ENCODE peak calls at places on chromosomes 6 and 20, in ten cellular contexts. One of them, this sample, is unnamed.

GRCh38 chr6:85754894-85755293 is 112.2 kb upstream of the SYNCRIP start:
- DNase-seq in upper lobe of right lung: no peak
- DNase-seq in heart right ventricle: no peak
- DNase-seq in spleen: no peak
- DNase-seq in gastrocnemius medialis: no peak
- DNase-seq in neural progenitor cell: no peak
- DNase-seq in ascending aorta: no peak
- DNase-seq in lower lobe of right lung: no peak
- DNase-seq in body of pancreas: no peak
- DNase-seq in endodermal cell: no peak
- DNase-seq in this sample: no peak

GRCh38 chr6:27183082-27183832 is 64.2 kb upstream of the PRSS16 start:
- DNase-seq in upper lobe of right lung: no peak
- DNase-seq in heart right ventricle: no peak
- DNase-seq in spleen: no peak
- DNase-seq in gastrocnemius medialis: no peak
- DNase-seq in neural progenitor cell: no peak
- DNase-seq in ascending aorta: no peak
- DNase-seq in lower lobe of right lung: no peak
- DNase-seq in body of pancreas: no peak
- DNase-seq in endodermal cell: no peak
- DNase-seq in this sample: no peak

GRCh38 chr6:1864496-1864895 is 254.8 kb downstream of the FOXC1 start:
- DNase-seq in upper lobe of right lung: no peak
- DNase-seq in heart right ventricle: no peak
- DNase-seq in spleen: no peak
- DNase-seq in gastrocnemius medialis: no peak
- DNase-seq in neural progenitor cell: peak; percentile 55
- DNase-seq in ascending aorta: no peak
- DNase-seq in lower lobe of right lung: no peak
- DNase-seq in body of pancreas: no peak
- DNase-seq in endodermal cell: no peak
- DNase-seq in this sample: no peak

GRCh38 chr20:36238760-36239159 is 2.5 kb downstream of the AAR2 start:
- DNase-seq in upper lobe of right lung: no peak
- DNase-seq in heart right ventricle: no peak
- DNase-seq in spleen: no peak
- DNase-seq in gastrocnemius medialis: no peak
- DNase-seq in neural progenitor cell: no peak
- DNase-seq in ascending aorta: no peak
- DNase-seq in lower lobe of right lung: no peak
- DNase-seq in body of pancreas: no peak
- DNase-seq in endodermal cell: no peak
- DNase-seq in this sample: no peak

GRCh38 chr20:3231116-3231515 is 7.9 kb downstream of the SLC4A11 start:
- DNase-seq in upper lobe of right lung: no peak
- DNase-seq in heart right ventricle: no peak
- DNase-seq in spleen: peak; percentile 59
- DNase-seq in gastrocnemius medialis: no peak
- DNase-seq in neural progenitor cell: no peak
- DNase-seq in ascending aorta: no peak
- DNase-seq in lower lobe of right lung: no peak
- DNase-seq in body of pancreas: no peak
- DNase-seq in endodermal cell: no peak
- DNase-seq in this sample: no peak

GRCh38 chr20:37358366-37359150 is 12.6 kb downstream of the SRC start:
- DNase-seq in upper lobe of right lung: peak; percentile 71
- DNase-seq in heart right ventricle: no peak
- DNase-seq in spleen: peak; percentile 70
- DNase-seq in gastrocnemius medialis: no peak
- DNase-seq in neural progenitor cell: no peak
- DNase-seq in ascending aorta: no peak
- DNase-seq in lower lobe of right lung: no peak
- DNase-seq in body of pancreas: no peak
- DNase-seq in endodermal cell: peak; percentile 50
- DNase-seq in this sample: peak; percentile 54

GRCh38 chr6:49637333-49637698 is 677 bp upstream of the RHAG start:
- DNase-seq in upper lobe of right lung: no peak
- DNase-seq in heart right ventricle: no peak
- DNase-seq in spleen: no peak
- DNase-seq in gastrocnemius medialis: no peak
- DNase-seq in neural progenitor cell: no peak
- DNase-seq in ascending aorta: no peak
- DNase-seq in lower lobe of right lung: no peak
- DNase-seq in body of pancreas: no peak
- DNase-seq in endodermal cell: no peak
- DNase-seq in this sample: no peak

GRCh38 chr6:112800439-112800838 is 453.3 kb downstream of the RFPL4B start:
- DNase-seq in upper lobe of right lung: no peak
- DNase-seq in heart right ventricle: no peak
- DNase-seq in spleen: no peak
- DNase-seq in gastrocnemius medialis: no peak
- DNase-seq in neural progenitor cell: no peak
- DNase-seq in ascending aorta: no peak
- DNase-seq in lower lobe of right lung: no peak
- DNase-seq in body of pancreas: no peak
- DNase-seq in endodermal cell: no peak
- DNase-seq in this sample: no peak

GRCh38 chr6:109081026-109081425 is 13.6 kb downstream of the SESN1 start:
- DNase-seq in upper lobe of right lung: no peak
- DNase-seq in heart right ventricle: no peak
- DNase-seq in spleen: no peak
- DNase-seq in gastrocnemius medialis: peak; percentile 62
- DNase-seq in neural progenitor cell: no peak
- DNase-seq in ascending aorta: no peak
- DNase-seq in lower lobe of right lung: no peak
- DNase-seq in body of pancreas: no peak
- DNase-seq in endodermal cell: no peak
- DNase-seq in this sample: peak; percentile 48
- H3K27ac ChIP-seq in upper lobe of right lung: no peak overlapping the region
- H3K27ac ChIP-seq in heart right ventricle: no peak overlapping the region
- H3K27ac ChIP-seq in spleen: no peak overlapping the region
- H3K27ac ChIP-seq in gastrocnemius medialis: peak overlapping the region; percentile 93
- H3K27ac ChIP-seq in neural progenitor cell: no peak overlapping the region
- H3K27ac ChIP-seq in ascending aorta: peak overlapping the region; percentile 46
- H3K27ac ChIP-seq in lower lobe of right lung: no peak overlapping the region
- H3K27ac ChIP-seq in body of pancreas: no peak overlapping the region
- H3K27ac ChIP-seq in endodermal cell: no peak overlapping the region
- H3K27ac ChIP-seq in this sample: peak overlapping the region; percentile 98

GRCh38 chr6:46052479-46052878 is 36.8 kb upstream of the CLIC5 start:
- DNase-seq in upper lobe of right lung: no peak
- DNase-seq in heart right ventricle: no peak
- DNase-seq in spleen: no peak
- DNase-seq in gastrocnemius medialis: peak; percentile 34
- DNase-seq in neural progenitor cell: no peak
- DNase-seq in ascending aorta: no peak
- DNase-seq in lower lobe of right lung: no peak
- DNase-seq in body of pancreas: no peak
- DNase-seq in endodermal cell: no peak
- DNase-seq in this sample: no peak

GRCh38 chr6:46051962-46052361 is 36.3 kb upstream of the CLIC5 start:
- DNase-seq in upper lobe of right lung: no peak
- DNase-seq in heart right ventricle: no peak
- DNase-seq in spleen: no peak
- DNase-seq in gastrocnemius medialis: no peak
- DNase-seq in neural progenitor cell: no peak
- DNase-seq in ascending aorta: no peak
- DNase-seq in lower lobe of right lung: no peak
- DNase-seq in body of pancreas: no peak
- DNase-seq in endodermal cell: no peak
- DNase-seq in this sample: no peak

GRCh38 chr6:46054531-46054930 is 38.9 kb upstream of the CLIC5 start:
- DNase-seq in upper lobe of right lung: no peak
- DNase-seq in heart right ventricle: no peak
- DNase-seq in spleen: no peak
- DNase-seq in gastrocnemius medialis: no peak
- DNase-seq in neural progenitor cell: no peak
- DNase-seq in ascending aorta: no peak
- DNase-seq in lower lobe of right lung: no peak
- DNase-seq in body of pancreas: no peak
- DNase-seq in endodermal cell: no peak
- DNase-seq in this sample: no peak

GRCh38 chr6:46050845-46051405 is 35.3 kb upstream of the CLIC5 start:
- DNase-seq in upper lobe of right lung: no peak
- DNase-seq in heart right ventricle: no peak
- DNase-seq in spleen: no peak
- DNase-seq in gastrocnemius medialis: no peak
- DNase-seq in neural progenitor cell: no peak
- DNase-seq in ascending aorta: no peak
- DNase-seq in lower lobe of right lung: no peak
- DNase-seq in body of pancreas: no peak
- DNase-seq in endodermal cell: no peak
- DNase-seq in this sample: no peak

GRCh38 chr6:46053034-46053933 is 37.6 kb upstream of the CLIC5 start:
- DNase-seq in upper lobe of right lung: no peak
- DNase-seq in heart right ventricle: no peak
- DNase-seq in spleen: no peak
- DNase-seq in gastrocnemius medialis: peak; percentile 67
- DNase-seq in neural progenitor cell: no peak
- DNase-seq in ascending aorta: no peak
- DNase-seq in lower lobe of right lung: no peak
- DNase-seq in body of pancreas: no peak
- DNase-seq in endodermal cell: no peak
- DNase-seq in this sample: no peak
- H3K4me3 ChIP-seq in upper lobe of right lung: no peak overlapping the region
- H3K4me3 ChIP-seq in heart right ventricle: no peak overlapping the region
- H3K4me3 ChIP-seq in spleen: no peak overlapping the region
- H3K4me3 ChIP-seq in gastrocnemius medialis: no peak overlapping the region
- H3K4me3 ChIP-seq in neural progenitor cell: no peak overlapping the region
- H3K4me3 ChIP-seq in ascending aorta: no peak overlapping the region
- H3K4me3 ChIP-seq in lower lobe of right lung: no peak overlapping the region
- H3K4me3 ChIP-seq in body of pancreas: no peak overlapping the region
- H3K4me3 ChIP-seq in endodermal cell: no peak overlapping the region
- H3K4me3 ChIP-seq in this sample: no peak overlapping the region

DNA sequence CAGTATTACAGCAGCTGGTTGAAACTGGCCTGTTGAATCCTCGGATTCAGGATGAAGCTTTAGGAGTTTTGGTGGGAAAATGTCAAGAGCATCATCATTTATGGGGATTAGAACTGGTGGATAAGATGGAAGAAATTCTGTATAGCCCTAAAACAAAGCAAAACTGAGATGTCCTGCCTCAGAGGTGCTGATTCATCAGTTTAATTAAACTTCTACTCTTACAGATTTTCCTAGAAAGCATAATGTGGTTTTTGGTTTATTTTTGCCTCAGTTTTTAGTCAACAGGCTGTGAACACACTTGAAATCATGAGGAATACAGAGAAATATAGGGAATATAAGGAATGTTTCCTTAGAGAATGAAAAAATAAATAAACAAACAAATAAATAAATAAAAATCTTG is 228.7 kb upstream of the POU3F2 start:
- DNase-seq in upper lobe of right lung: no peak
- DNase-seq in heart right ventricle: no peak
- DNase-seq in spleen: no peak
- DNase-seq in gastrocnemius medialis: no peak
- DNase-seq in neural progenitor cell: no peak
- DNase-seq in ascending aorta: no peak
- DNase-seq in lower lobe of right lung: no peak
- DNase-seq in body of pancreas: no peak
- DNase-seq in endodermal cell: no peak
- DNase-seq in this sample: no peak
- TF ChIP-seq CTCF in upper lobe of right lung: no peak
- TF ChIP-seq CTCF in heart right ventricle: no peak
- TF ChIP-seq CTCF in spleen: no peak
- TF ChIP-seq CTCF in gastrocnemius medialis: no peak
- TF ChIP-seq CTCF in neural progenitor cell: no peak
- TF ChIP-seq CTCF in ascending aorta: no peak
- TF ChIP-seq CTCF in lower lobe of right lung: no peak
- TF ChIP-seq CTCF in body of pancreas: no peak
- TF ChIP-seq CTCF in endodermal cell: no peak
- TF ChIP-seq CTCF in this sample: no peak

GRCh38 chr20:57043669-57044268 is 222.7 kb downstream of the BMP7 start:
- DNase-seq in upper lobe of right lung: peak; percentile 45
- DNase-seq in heart right ventricle: peak; percentile 25
- DNase-seq in spleen: no peak
- DNase-seq in gastrocnemius medialis: no peak
- DNase-seq in neural progenitor cell: no peak
- DNase-seq in ascending aorta: no peak
- DNase-seq in lower lobe of right lung: no peak
- DNase-seq in body of pancreas: no peak
- DNase-seq in endodermal cell: no peak
- DNase-seq in this sample: no peak

GRCh38 chr20:57049298-57049697 is 217.1 kb downstream of the BMP7 start:
- DNase-seq in upper lobe of right lung: peak; percentile 7
- DNase-seq in heart right ventricle: no peak
- DNase-seq in spleen: no peak
- DNase-seq in gastrocnemius medialis: no peak
- DNase-seq in neural progenitor cell: no peak
- DNase-seq in ascending aorta: no peak
- DNase-seq in lower lobe of right lung: no peak
- DNase-seq in body of pancreas: no peak
- DNase-seq in endodermal cell: no peak
- DNase-seq in this sample: no peak

GRCh38 chr20:57051096-57051495 is 215.3 kb downstream of the BMP7 start:
- DNase-seq in upper lobe of right lung: no peak
- DNase-seq in heart right ventricle: no peak
- DNase-seq in spleen: no peak
- DNase-seq in gastrocnemius medialis: no peak
- DNase-seq in neural progenitor cell: no peak
- DNase-seq in ascending aorta: no peak
- DNase-seq in lower lobe of right lung: no peak
- DNase-seq in body of pancreas: no peak
- DNase-seq in endodermal cell: no peak
- DNase-seq in this sample: no peak

GRCh38 chr20:57047281-57048026 is 219.0 kb downstream of the BMP7 start:
- DNase-seq in upper lobe of right lung: peak; percentile 45
- DNase-seq in heart right ventricle: no peak
- DNase-seq in spleen: no peak
- DNase-seq in gastrocnemius medialis: no peak
- DNase-seq in neural progenitor cell: no peak
- DNase-seq in ascending aorta: no peak
- DNase-seq in lower lobe of right lung: no peak
- DNase-seq in body of pancreas: no peak
- DNase-seq in endodermal cell: no peak
- DNase-seq in this sample: no peak

DNA sequence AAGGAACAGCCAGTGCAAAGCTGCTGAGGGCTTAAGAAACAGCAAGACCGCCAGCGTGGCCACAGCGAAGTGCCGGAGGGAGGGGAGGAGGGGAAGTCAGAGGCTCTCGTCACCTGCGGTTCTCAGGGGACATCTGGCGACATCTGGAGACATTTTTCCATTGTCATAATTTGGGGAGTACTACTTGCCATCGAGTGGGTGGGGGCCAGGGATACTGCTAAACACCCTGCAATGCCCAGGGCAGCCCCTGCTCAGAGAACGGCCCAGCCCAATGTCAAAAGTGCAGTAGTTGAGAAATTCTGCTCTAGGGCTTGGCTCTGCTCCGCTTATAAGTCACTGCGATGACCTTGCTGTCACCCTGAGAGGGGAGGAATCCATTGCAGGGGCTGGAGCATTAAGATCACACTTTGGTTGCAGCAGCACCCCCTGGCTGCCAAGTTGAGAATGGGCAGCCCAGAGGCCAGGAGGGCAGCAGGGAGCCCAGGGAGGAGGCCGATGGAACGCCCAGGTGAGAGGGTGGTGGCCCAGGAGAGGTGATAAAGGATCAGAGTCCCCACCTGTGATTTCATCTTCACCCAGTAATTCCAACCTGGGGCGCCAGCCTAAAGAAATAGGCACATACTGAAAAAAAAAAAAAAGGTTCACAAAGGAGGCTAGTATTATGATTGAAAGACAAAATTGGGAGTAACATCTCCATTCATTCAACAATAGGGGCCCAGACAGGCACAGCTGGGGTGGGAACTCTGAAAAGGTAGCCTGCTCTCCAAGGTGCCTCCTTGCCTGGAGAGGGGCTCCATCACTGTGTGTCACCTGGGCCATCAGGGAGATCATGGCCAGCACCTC is 218.2 kb downstream of the BMP7 start:
- DNase-seq in upper lobe of right lung: peak; percentile 63
- DNase-seq in heart right ventricle: no peak
- DNase-seq in spleen: no peak
- DNase-seq in gastrocnemius medialis: no peak
- DNase-seq in neural progenitor cell: peak; percentile 80
- DNase-seq in ascending aorta: no peak
- DNase-seq in lower lobe of right lung: no peak
- DNase-seq in body of pancreas: no peak
- DNase-seq in endodermal cell: peak; percentile 90
- DNase-seq in this sample: no peak
- H3K27ac ChIP-seq in upper lobe of right lung: no peak overlapping the region
- H3K27ac ChIP-seq in heart right ventricle: no peak overlapping the region
- H3K27ac ChIP-seq in spleen: no peak overlapping the region
- H3K27ac ChIP-seq in gastrocnemius medialis: no peak overlapping the region
- H3K27ac ChIP-seq in neural progenitor cell: no peak overlapping the region
- H3K27ac ChIP-seq in ascending aorta: no peak overlapping the region
- H3K27ac ChIP-seq in lower lobe of right lung: no peak overlapping the region
- H3K27ac ChIP-seq in body of pancreas: no peak overlapping the region
- H3K27ac ChIP-seq in endodermal cell: no peak overlapping the region
- H3K27ac ChIP-seq in this sample: no peak overlapping the region

This sample was measured in psoas muscle.